ENCODE peak calls at places on chromosomes 3 and 15, in four cellular contexts. One of them, this sample, is unnamed.

GRCh38 chr15:57389991-57390390 is 13.7 kb downstream of the CGNL1 start:
- DNase-seq in stimulated activated CD8-positive, alpha-beta memory T cell treated with anti-CD3 and anti-CD28 coated beads, Interleukin-7, amount 100 ng/mL, for 1 hour: no peak
- DNase-seq in astrocyte of the cerebellum: no peak
- DNase-seq in NCI-H2171: no peak
- DNase-seq in this sample: no peak

GRCh38 chr15:91515188-91515754 is 338.2 kb upstream of the SLCO3A1 start:
- DNase-seq in stimulated activated CD8-positive, alpha-beta memory T cell treated with anti-CD3 and anti-CD28 coated beads, Interleukin-7, amount 100 ng/mL, for 1 hour: no peak
- DNase-seq in astrocyte of the cerebellum: peak; percentile 63
- DNase-seq in NCI-H2171: no peak
- DNase-seq in this sample: no peak

GRCh38 chr3:169966951-169967915 is 626 bp downstream of the SEC62 start:
- DNase-seq in stimulated activated CD8-positive, alpha-beta memory T cell treated with anti-CD3 and anti-CD28 coated beads, Interleukin-7, amount 100 ng/mL, for 1 hour: no peak
- DNase-seq in astrocyte of the cerebellum: peak; percentile 23
- DNase-seq in NCI-H2171: peak; percentile 64
- DNase-seq in this sample: peak; percentile 28

GRCh38 chr3:67384790-67385397 is 269.5 kb downstream of the SUCLG2 start:
- DNase-seq in stimulated activated CD8-positive, alpha-beta memory T cell treated with anti-CD3 and anti-CD28 coated beads, Interleukin-7, amount 100 ng/mL, for 1 hour: peak; percentile 3
- DNase-seq in astrocyte of the cerebellum: peak; percentile 15
- DNase-seq in NCI-H2171: no peak
- DNase-seq in this sample: no peak

GRCh38 chr3:157581331-157581730 is 78.1 kb upstream of the VEPH1 start:
- DNase-seq in stimulated activated CD8-positive, alpha-beta memory T cell treated with anti-CD3 and anti-CD28 coated beads, Interleukin-7, amount 100 ng/mL, for 1 hour: no peak
- DNase-seq in astrocyte of the cerebellum: no peak
- DNase-seq in NCI-H2171: no peak
- DNase-seq in this sample: no peak

GRCh38 chr15:89367485-89368451 is 33.1 kb upstream of the POLG start:
- DNase-seq in stimulated activated CD8-positive, alpha-beta memory T cell treated with anti-CD3 and anti-CD28 coated beads, Interleukin-7, amount 100 ng/mL, for 1 hour: no peak
- DNase-seq in astrocyte of the cerebellum: no peak
- DNase-seq in NCI-H2171: no peak
- DNase-seq in this sample: no peak

GRCh38 chr15:22257047-22257667 is 176.8 kb downstream of the OR4M2 start:
- DNase-seq in stimulated activated CD8-positive, alpha-beta memory T cell treated with anti-CD3 and anti-CD28 coated beads, Interleukin-7, amount 100 ng/mL, for 1 hour: no peak
- DNase-seq in astrocyte of the cerebellum: no peak
- DNase-seq in NCI-H2171: no peak
- DNase-seq in this sample: no peak

GRCh38 chr3:126538316-126538715 is 14.4 kb downstream of the CHST13 start:
- DNase-seq in stimulated activated CD8-positive, alpha-beta memory T cell treated with anti-CD3 and anti-CD28 coated beads, Interleukin-7, amount 100 ng/mL, for 1 hour: no peak
- DNase-seq in astrocyte of the cerebellum: no peak
- DNase-seq in NCI-H2171: no peak
- DNase-seq in this sample: peak; percentile 11

GRCh38 chr3:160312014-160312624 is 86.9 kb downstream of the C3orf80 start:
- DNase-seq in stimulated activated CD8-positive, alpha-beta memory T cell treated with anti-CD3 and anti-CD28 coated beads, Interleukin-7, amount 100 ng/mL, for 1 hour: no peak
- DNase-seq in astrocyte of the cerebellum: no peak
- DNase-seq in NCI-H2171: no peak
- DNase-seq in this sample: no peak

GRCh38 chr15:80578206-80578595 is 116.9 kb upstream of the ABHD17C start:
- DNase-seq in stimulated activated CD8-positive, alpha-beta memory T cell treated with anti-CD3 and anti-CD28 coated beads, Interleukin-7, amount 100 ng/mL, for 1 hour: no peak
- DNase-seq in astrocyte of the cerebellum: no peak
- DNase-seq in NCI-H2171: no peak
- DNase-seq in this sample: no peak

GRCh38 chr3:988790-989189 is 104.0 kb upstream of the CNTN6 start:
- DNase-seq in stimulated activated CD8-positive, alpha-beta memory T cell treated with anti-CD3 and anti-CD28 coated beads, Interleukin-7, amount 100 ng/mL, for 1 hour: no peak
- DNase-seq in astrocyte of the cerebellum: no peak
- DNase-seq in NCI-H2171: no peak
- DNase-seq in this sample: no peak

GRCh38 chr3:14147063-14147435 is 22.2 kb downstream of the TMEM43 start:
- DNase-seq in stimulated activated CD8-positive, alpha-beta memory T cell treated with anti-CD3 and anti-CD28 coated beads, Interleukin-7, amount 100 ng/mL, for 1 hour: no peak
- DNase-seq in astrocyte of the cerebellum: no peak
- DNase-seq in NCI-H2171: no peak
- DNase-seq in this sample: no peak

GRCh38 chr15:47568030-47568429 is 149.3 kb upstream of the SEMA6D start:
- DNase-seq in stimulated activated CD8-positive, alpha-beta memory T cell treated with anti-CD3 and anti-CD28 coated beads, Interleukin-7, amount 100 ng/mL, for 1 hour: no peak
- DNase-seq in astrocyte of the cerebellum: no peak
- DNase-seq in NCI-H2171: no peak
- DNase-seq in this sample: no peak

GRCh38 chr3:112858410-112859069 is 11.9 kb upstream of the CD200R1L start:
- DNase-seq in stimulated activated CD8-positive, alpha-beta memory T cell treated with anti-CD3 and anti-CD28 coated beads, Interleukin-7, amount 100 ng/mL, for 1 hour: no peak
- DNase-seq in astrocyte of the cerebellum: no peak
- DNase-seq in NCI-H2171: no peak
- DNase-seq in this sample: no peak

GRCh38 chr3:13203398-13204176 is 130.4 kb upstream of the IQSEC1 start:
- DNase-seq in stimulated activated CD8-positive, alpha-beta memory T cell treated with anti-CD3 and anti-CD28 coated beads, Interleukin-7, amount 100 ng/mL, for 1 hour: no peak
- DNase-seq in astrocyte of the cerebellum: no peak
- DNase-seq in NCI-H2171: no peak
- DNase-seq in this sample: no peak

GRCh38 chr3:15220661-15221060 is 14.6 kb downstream of the CAPN7 start:
- DNase-seq in stimulated activated CD8-positive, alpha-beta memory T cell treated with anti-CD3 and anti-CD28 coated beads, Interleukin-7, amount 100 ng/mL, for 1 hour: no peak
- DNase-seq in astrocyte of the cerebellum: no peak
- DNase-seq in NCI-H2171: no peak
- DNase-seq in this sample: no peak

GRCh38 chr15:48331796-48332641 is 790 bp downstream of the DUT start:
- DNase-seq in stimulated activated CD8-positive, alpha-beta memory T cell treated with anti-CD3 and anti-CD28 coated beads, Interleukin-7, amount 100 ng/mL, for 1 hour: peak; percentile 51
- DNase-seq in astrocyte of the cerebellum: peak; percentile 5
- DNase-seq in NCI-H2171: peak; percentile 72
- DNase-seq in this sample: peak; percentile 27

GRCh38 chr3:192850501-192850981 is 67.1 kb downstream of the MB21D2 start:
- DNase-seq in stimulated activated CD8-positive, alpha-beta memory T cell treated with anti-CD3 and anti-CD28 coated beads, Interleukin-7, amount 100 ng/mL, for 1 hour: no peak
- DNase-seq in astrocyte of the cerebellum: no peak
- DNase-seq in NCI-H2171: no peak
- DNase-seq in this sample: no peak

GRCh38 chr15:42394131-42394530 is 34.8 kb downstream of the CAPN3 start:
- DNase-seq in stimulated activated CD8-positive, alpha-beta memory T cell treated with anti-CD3 and anti-CD28 coated beads, Interleukin-7, amount 100 ng/mL, for 1 hour: no peak
- DNase-seq in astrocyte of the cerebellum: no peak
- DNase-seq in NCI-H2171: no peak
- DNase-seq in this sample: no peak

GRCh38 chr3:122233109-122233952 is 49.9 kb downstream of the CASR start:
- DNase-seq in stimulated activated CD8-positive, alpha-beta memory T cell treated with anti-CD3 and anti-CD28 coated beads, Interleukin-7, amount 100 ng/mL, for 1 hour: no peak
- DNase-seq in astrocyte of the cerebellum: no peak
- DNase-seq in NCI-H2171: no peak
- DNase-seq in this sample: no peak

GRCh38 chr3:20160230-20160629 is 25.8 kb downstream of the SGO1 start:
- DNase-seq in stimulated activated CD8-positive, alpha-beta memory T cell treated with anti-CD3 and anti-CD28 coated beads, Interleukin-7, amount 100 ng/mL, for 1 hour: no peak
- DNase-seq in astrocyte of the cerebellum: no peak
- DNase-seq in NCI-H2171: no peak
- DNase-seq in this sample: no peak

GRCh38 chr3:11009898-11010297 is 17.4 kb downstream of the SLC6A1 start:
- DNase-seq in stimulated activated CD8-positive, alpha-beta memory T cell treated with anti-CD3 and anti-CD28 coated beads, Interleukin-7, amount 100 ng/mL, for 1 hour: no peak
- DNase-seq in astrocyte of the cerebellum: no peak
- DNase-seq in NCI-H2171: no peak
- DNase-seq in this sample: no peak

GRCh38 chr3:133943639-133944131 is 48.0 kb upstream of the RAB6B start:
- DNase-seq in stimulated activated CD8-positive, alpha-beta memory T cell treated with anti-CD3 and anti-CD28 coated beads, Interleukin-7, amount 100 ng/mL, for 1 hour: no peak
- DNase-seq in astrocyte of the cerebellum: peak; percentile 97
- DNase-seq in NCI-H2171: no peak
- DNase-seq in this sample: no peak

GRCh38 chr3:139653582-139653981 is 24.2 kb downstream of the NMNAT3 start:
- DNase-seq in stimulated activated CD8-positive, alpha-beta memory T cell treated with anti-CD3 and anti-CD28 coated beads, Interleukin-7, amount 100 ng/mL, for 1 hour: no peak
- DNase-seq in astrocyte of the cerebellum: no peak
- DNase-seq in NCI-H2171: no peak
- DNase-seq in this sample: no peak

GRCh38 chr3:196012941-196013471 is 68.9 kb downstream of the TFRC start:
- DNase-seq in stimulated activated CD8-positive, alpha-beta memory T cell treated with anti-CD3 and anti-CD28 coated beads, Interleukin-7, amount 100 ng/mL, for 1 hour: no peak
- DNase-seq in astrocyte of the cerebellum: no peak
- DNase-seq in NCI-H2171: no peak
- DNase-seq in this sample: no peak

GRCh38 chr3:9161298-9161697 is 88.1 kb downstream of the SRGAP3 start:
- DNase-seq in stimulated activated CD8-positive, alpha-beta memory T cell treated with anti-CD3 and anti-CD28 coated beads, Interleukin-7, amount 100 ng/mL, for 1 hour: no peak
- DNase-seq in astrocyte of the cerebellum: no peak
- DNase-seq in NCI-H2171: no peak
- DNase-seq in this sample: no peak

GRCh38 chr3:132432639-132433038 is 15.3 kb downstream of the DNAJC13 start:
- DNase-seq in stimulated activated CD8-positive, alpha-beta memory T cell treated with anti-CD3 and anti-CD28 coated beads, Interleukin-7, amount 100 ng/mL, for 1 hour: no peak
- DNase-seq in astrocyte of the cerebellum: peak; percentile 67
- DNase-seq in NCI-H2171: no peak
- DNase-seq in this sample: no peak

GRCh38 chr15:87955284-87955909 is 301.1 kb downstream of the NTRK3 start:
- DNase-seq in stimulated activated CD8-positive, alpha-beta memory T cell treated with anti-CD3 and anti-CD28 coated beads, Interleukin-7, amount 100 ng/mL, for 1 hour: no peak
- DNase-seq in astrocyte of the cerebellum: no peak
- DNase-seq in NCI-H2171: no peak
- DNase-seq in this sample: no peak

GRCh38 chr3:71684752-71685151 is 40.5 kb downstream of the EIF4E3 start:
- DNase-seq in stimulated activated CD8-positive, alpha-beta memory T cell treated with anti-CD3 and anti-CD28 coated beads, Interleukin-7, amount 100 ng/mL, for 1 hour: no peak
- DNase-seq in astrocyte of the cerebellum: peak; percentile 74
- DNase-seq in NCI-H2171: no peak
- DNase-seq in this sample: no peak

GRCh38 chr3:18808423-18808822 is 339.9 kb upstream of the KCNH8 start:
- DNase-seq in stimulated activated CD8-positive, alpha-beta memory T cell treated with anti-CD3 and anti-CD28 coated beads, Interleukin-7, amount 100 ng/mL, for 1 hour: no peak
- DNase-seq in astrocyte of the cerebellum: no peak
- DNase-seq in NCI-H2171: no peak
- DNase-seq in this sample: no peak

GRCh38 chr3:4376499-4376898 is 73.3 kb downstream of the SETMAR start:
- DNase-seq in stimulated activated CD8-positive, alpha-beta memory T cell treated with anti-CD3 and anti-CD28 coated beads, Interleukin-7, amount 100 ng/mL, for 1 hour: no peak
- DNase-seq in astrocyte of the cerebellum: no peak
- DNase-seq in NCI-H2171: no peak
- DNase-seq in this sample: no peak

GRCh38 chr3:174863488-174863887 is 4.4 kb downstream of the NAALADL2 start:
- DNase-seq in stimulated activated CD8-positive, alpha-beta memory T cell treated with anti-CD3 and anti-CD28 coated beads, Interleukin-7, amount 100 ng/mL, for 1 hour: no peak
- DNase-seq in astrocyte of the cerebellum: no peak
- DNase-seq in NCI-H2171: no peak
- DNase-seq in this sample: no peak